ENCODE peak calls at places on chromosomes 7 and 10, in five cellular contexts. Y is psoas muscle; F is neuronal stem cell; Q is CD4-positive, CD25-positive, alpha-beta regulatory T cell; J is lower lobe of right lung. L is an unnamed sample.

GRCh38 chr10:68082815-68083395 is 7.8 kb upstream of the HERC4 start:
- DNase-seq in Y (no peak), F (no peak), Q (no peak), J (no peak), L (no peak)

GRCh38 chr10:53573498-53573897 is 800.9 kb upstream of the MBL2 start:
- DNase-seq in Y (no peak), F (no peak), Q (no peak), J (no peak), L (no peak)

GRCh38 chr7:36119005-36119711 is 33.9 kb upstream of the EEPD1 start:
- DNase-seq in Y (no peak), F (no peak), Q (no peak), J (no peak), L (no peak)

GRCh38 chr10:44756235-44756634 is 154.9 kb upstream of the TMEM72 start:
- DNase-seq in Y (no peak), F (no peak), Q (no peak), J (no peak), L (no peak)

GRCh38 chr7:138564365-138564764 is 104.3 kb downstream of the TRIM24 start:
- DNase-seq in Y (peak; percentile 54), F (no peak), Q (no peak), J (no peak), L (no peak)

GRCh38 chr7:33221374-33221773 is 92.0 kb downstream of the BBS9 start:
- DNase-seq in Y (no peak), F (no peak), Q (no peak), J (no peak), L (no peak)

GRCh38 chr10:17784701-17785100 is 24.4 kb upstream of the MRC1 start:
- DNase-seq in Y (no peak), F (no peak), Q (no peak), J (no peak), L (no peak)

GRCh38 chr10:85012305-85012704 is 683.9 kb downstream of the CCSER2 start:
- DNase-seq in Y (no peak), F (no peak), Q (no peak), J (no peak), L (no peak)

GRCh38 chr10:1169186-1169885 is 113.2 kb downstream of the WDR37 start:
- DNase-seq in Y (no peak), F (no peak), Q (no peak), J (no peak), L (no peak)

GRCh38 chr10:133399123-133399601 is 5.2 kb downstream of the MTG1 start:
- DNase-seq in Y (peak; percentile 50), F (no peak), Q (no peak), J (peak; percentile 28), L (no peak)

GRCh38 chr10:88343761-88344484 is 239.2 kb downstream of the RNLS start:
- DNase-seq in Y (no peak), F (no peak), Q (no peak), J (no peak), L (no peak)

GRCh38 chr7:41182782-41183181 is 520.1 kb downstream of the INHBA start:
- DNase-seq in Y (no peak), F (no peak), Q (no peak), J (no peak), L (no peak)

GRCh38 chr7:1193593-1194424 is 33.8 kb upstream of the ZFAND2A start:
- DNase-seq in Y (no peak), F (no peak), Q (peak; percentile 29), J (no peak), L (no peak)

GRCh38 chr7:97865104-97865503 is 7.1 kb downstream of the ASNS start:
- DNase-seq in Y (no peak), F (no peak), Q (no peak), J (no peak), L (no peak)

GRCh38 chr7:116228241-116228640 is 17.9 kb downstream of the TES start:
- DNase-seq in Y (no peak), F (no peak), Q (no peak), J (no peak), L (no peak)

GRCh38 chr7:55572378-55573233 is at the start of gene VOPP1:
- DNase-seq in Y (peak; percentile 83), F (peak; percentile 68), Q (peak; percentile 67), J (peak; percentile 73), L (peak; percentile 50)

GRCh38 chr7:70498633-70499032 is 633.3 kb upstream of the GALNT17 start:
- DNase-seq in Y (no peak), F (no peak), Q (no peak), J (no peak), L (no peak)

GRCh38 chr10:132162021-132162531 is 24.7 kb upstream of the DPYSL4 start:
- DNase-seq in Y (peak; percentile 48), F (no peak), Q (no peak), J (peak; percentile 24), L (peak; percentile 44)

GRCh38 chr7:12788591-12788990 is 101.2 kb downstream of the ARL4A start:
- DNase-seq in Y (no peak), F (no peak), Q (no peak), J (no peak), L (no peak)

GRCh38 chr10:86260564-86260963 is 106.0 kb downstream of the GRID1 start:
- DNase-seq in Y (no peak), F (no peak), Q (no peak), J (no peak), L (no peak)

GRCh38 chr7:64947252-64948000 is 43.4 kb downstream of the ZNF117 start:
- DNase-seq in Y (peak; percentile 52), F (peak; percentile 3), Q (no peak), J (peak; percentile 44), L (no peak)
- H3K4me3 ChIP-seq in Y (peak overlapping the region; percentile 68), F (peak overlapping the region; percentile 43), Q (no peak overlapping the region), J (peak overlapping the region; percentile 49), L (no peak overlapping the region)

DNA sequence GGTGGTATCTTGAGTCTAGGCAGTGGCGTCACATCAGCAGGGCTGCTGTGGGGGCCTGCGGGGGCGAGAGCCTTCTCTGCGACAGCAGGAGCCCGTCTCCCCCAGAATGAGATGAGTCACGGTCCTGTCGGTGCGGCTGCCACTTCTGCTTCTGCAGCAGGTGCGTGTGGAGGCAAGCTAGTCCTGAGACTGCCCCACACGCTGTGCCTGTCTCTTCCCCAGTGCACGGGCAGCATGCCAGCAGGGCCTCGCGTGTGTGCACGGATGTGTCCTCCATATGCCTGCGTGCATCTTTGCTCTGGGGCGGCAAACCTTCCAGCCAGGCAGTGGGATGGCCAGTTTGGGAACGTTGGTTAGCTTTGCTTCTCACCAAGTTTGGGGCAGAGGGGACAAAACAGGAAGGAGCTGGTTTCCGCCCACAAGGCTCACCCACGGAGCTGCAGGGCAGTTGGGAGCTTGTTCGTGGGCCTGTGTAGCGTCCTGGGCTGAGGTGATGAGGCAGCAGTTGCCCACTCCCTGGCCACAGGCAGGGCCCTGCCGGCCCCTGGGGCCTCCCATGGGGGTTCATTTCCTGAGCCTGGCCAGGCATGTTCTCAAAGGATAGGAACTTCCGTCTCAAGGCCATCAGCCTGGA is 60.8 kb upstream of the PPIF start:
- DNase-seq in Y (peak; percentile 84), F (no peak), Q (peak; percentile 63), J (peak; percentile 92), L (peak; percentile 60)
- H3K4me3 ChIP-seq in Y (no peak overlapping the region), F (no peak overlapping the region), Q (peak overlapping the region; percentile 57), J (no peak overlapping the region), L (no peak overlapping the region)

DNA sequence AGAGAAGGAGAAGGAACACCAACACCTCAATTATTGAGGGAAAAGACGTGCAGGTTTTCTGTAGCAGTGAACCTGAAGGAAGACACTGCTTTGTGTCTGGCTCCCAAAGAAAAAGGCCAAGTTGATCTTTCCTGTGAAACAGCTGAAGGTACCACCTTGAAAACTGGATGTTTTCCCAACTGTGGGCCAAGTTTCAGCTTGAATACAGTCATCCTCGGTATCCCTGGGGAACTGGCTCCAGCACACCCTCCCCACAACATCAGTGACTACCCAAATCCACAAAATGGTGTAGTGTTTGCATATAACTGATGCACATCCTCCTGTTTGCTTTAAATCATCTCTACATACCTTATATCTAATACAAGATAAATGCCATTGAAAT is 297.0 kb upstream of the PITRM1 start:
- DNase-seq in Y (peak; percentile 42), F (no peak), Q (no peak), J (no peak), L (no peak)
- H3K4me3 ChIP-seq in Y (peak overlapping the region; percentile 60), F (no peak overlapping the region), Q (no peak overlapping the region), J (no peak overlapping the region), L (no peak overlapping the region)

DNA sequence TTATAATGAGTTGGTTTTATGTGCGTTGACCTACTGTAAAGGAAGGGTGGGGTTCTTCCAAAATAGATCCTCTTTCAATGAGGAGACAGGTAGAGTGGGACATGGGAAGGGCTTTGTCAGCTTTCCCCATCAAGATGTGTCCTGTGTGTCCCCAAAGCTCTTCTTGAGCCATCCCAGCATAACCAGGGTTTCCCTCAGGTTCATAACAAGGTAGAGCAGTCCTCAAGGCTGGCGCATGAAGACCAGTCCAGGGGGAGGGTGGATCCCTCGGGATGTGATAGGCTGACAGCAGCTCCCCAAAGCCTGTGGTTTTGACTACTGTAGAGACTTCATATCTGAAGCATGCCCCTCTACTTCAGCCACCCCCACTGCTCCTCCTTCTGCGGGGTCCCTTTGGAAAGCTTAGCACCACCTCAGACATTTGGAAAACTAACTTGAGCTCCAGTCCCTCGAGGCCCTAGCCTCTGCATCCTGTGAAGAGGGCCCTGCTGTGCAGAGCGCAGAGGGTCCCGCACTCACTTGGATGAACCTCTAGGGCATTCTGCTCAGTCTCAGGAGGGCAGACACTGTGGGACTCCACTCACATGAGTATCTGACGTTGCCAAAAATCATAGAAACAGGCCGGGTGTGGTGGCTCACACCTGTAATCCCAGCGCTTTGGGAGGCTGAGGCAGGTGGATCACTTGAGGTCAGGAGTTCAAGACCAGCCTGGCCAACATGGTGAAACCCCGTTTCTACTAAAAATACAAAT is 1.0 kb upstream of the GIMAP8 start:
- DNase-seq in Y (no peak), F (no peak), Q (no peak), J (no peak), L (no peak)
- H3K4me3 ChIP-seq in Y (peak overlapping the region; percentile 60), F (no peak overlapping the region), Q (peak overlapping the region; percentile 77), J (peak overlapping the region; percentile 68), L (no peak overlapping the region)

GRCh38 chr7:123468303-123468702 is 66.1 kb downstream of the IQUB start:
- DNase-seq in Y (no peak), F (no peak), Q (no peak), J (no peak), L (no peak)

GRCh38 chr7:123460616-123461015 is 73.8 kb downstream of the IQUB start:
- DNase-seq in Y (no peak), F (no peak), Q (no peak), J (no peak), L (no peak)

GRCh38 chr7:123463890-123464289 is 70.5 kb downstream of the IQUB start:
- DNase-seq in Y (no peak), F (no peak), Q (no peak), J (no peak), L (no peak)
- H3K4me3 ChIP-seq in Y (no peak overlapping the region), F (no peak overlapping the region), Q (no peak overlapping the region), J (no peak overlapping the region), L (no peak overlapping the region)

DNA sequence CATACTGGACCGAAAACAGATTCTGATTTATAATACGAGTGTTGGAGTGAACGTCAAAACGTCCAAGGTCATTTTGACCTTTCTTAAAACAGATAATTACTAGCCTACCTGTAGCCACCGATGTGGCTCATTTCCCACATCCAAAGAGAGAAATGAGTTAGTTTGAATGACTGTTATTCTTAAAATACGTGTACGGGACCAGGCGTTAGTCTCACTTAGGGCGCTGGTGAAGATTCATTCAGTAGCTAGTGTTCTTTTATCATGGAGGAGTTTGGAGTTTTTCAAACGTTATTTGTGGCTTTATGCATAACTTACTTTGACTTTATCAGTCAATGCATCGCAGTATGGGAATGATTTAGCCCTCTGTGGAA is 1.4 kb downstream of the BICC1 start:
- DNase-seq in Y (no peak), F (no peak), Q (no peak), J (no peak), L (no peak)
- H3K4me3 ChIP-seq in Y (peak overlapping the region; percentile 80), F (peak overlapping the region; percentile 59), Q (no peak overlapping the region), J (peak overlapping the region; percentile 64), L (no peak overlapping the region)

GRCh38 chr7:139635521-139636240 is 112.2 kb downstream of the CLEC2L start:
- DNase-seq in Y (no peak), F (peak; percentile 49), Q (peak; percentile 56), J (no peak), L (peak; percentile 58)
- H3K4me3 ChIP-seq in Y (no peak overlapping the region), F (no peak overlapping the region), Q (no peak overlapping the region), J (no peak overlapping the region), L (peak overlapping the region; percentile 23)